ENCODE peak calls at places on chromosome 5, in eight cellular contexts. One of them, this sample, is unnamed.

GRCh38 chr5:72651779-72652178 is 144.6 kb upstream of the ZNF366 start:
- DNase-seq in foreskin fibroblast: peak
- DNase-seq in brain microvascular endothelial cell: no peak
- DNase-seq in kidney epithelial cell: no peak
- DNase-seq in CD8-positive, alpha-beta memory T cell: no peak
- DNase-seq in left lung: no peak
- DNase-seq in ovary: no peak
- DNase-seq in CD8-positive, alpha-beta T cell: no peak
- DNase-seq in this sample: no peak

GRCh38 chr5:14146725-14147124 is 3.6 kb downstream of the TRIO start:
- DNase-seq in foreskin fibroblast: no peak
- DNase-seq in kidney epithelial cell: no peak
- DNase-seq in left lung: no peak
- DNase-seq in brain microvascular endothelial cell: no peak
- DNase-seq in CD8-positive, alpha-beta memory T cell: no peak
- DNase-seq in ovary: no peak
- DNase-seq in CD8-positive, alpha-beta T cell: no peak
- DNase-seq in this sample: no peak

GRCh38 chr5:128084228-128085167 is 932 bp downstream of the SLC12A2 start:
- DNase-seq in CD8-positive, alpha-beta T cell: peak
- DNase-seq in foreskin fibroblast: peak
- DNase-seq in CD8-positive, alpha-beta memory T cell: peak
- DNase-seq in kidney epithelial cell: no peak
- DNase-seq in left lung: peak
- DNase-seq in ovary: peak
- DNase-seq in brain microvascular endothelial cell: no peak
- DNase-seq in this sample: peak

GRCh38 chr5:135263022-135263668 is 135.9 kb downstream of the MACROH2A1 start:
- DNase-seq in foreskin fibroblast: no peak
- DNase-seq in CD8-positive, alpha-beta memory T cell: no peak
- DNase-seq in CD8-positive, alpha-beta T cell: no peak
- DNase-seq in left lung: peak
- DNase-seq in ovary: no peak
- DNase-seq in brain microvascular endothelial cell: no peak
- DNase-seq in kidney epithelial cell: no peak
- DNase-seq in this sample: no peak

GRCh38 chr5:60722416-60722815 is 22.4 kb upstream of the DEPDC1B start:
- DNase-seq in left lung: no peak
- DNase-seq in kidney epithelial cell: no peak
- DNase-seq in CD8-positive, alpha-beta memory T cell: no peak
- DNase-seq in foreskin fibroblast: no peak
- DNase-seq in brain microvascular endothelial cell: no peak
- DNase-seq in ovary: no peak
- DNase-seq in CD8-positive, alpha-beta T cell: no peak
- DNase-seq in this sample: no peak

GRCh38 chr5:167945542-167946384 is 345.7 kb upstream of the WWC1 start:
- DNase-seq in foreskin fibroblast: peak
- DNase-seq in CD8-positive, alpha-beta T cell: no peak
- DNase-seq in ovary: peak
- DNase-seq in CD8-positive, alpha-beta memory T cell: no peak
- DNase-seq in kidney epithelial cell: peak
- DNase-seq in left lung: no peak
- DNase-seq in brain microvascular endothelial cell: peak
- DNase-seq in this sample: peak

GRCh38 chr5:166722939-166723338 is 1568.5 kb upstream of the WWC1 start:
- DNase-seq in CD8-positive, alpha-beta T cell: no peak
- DNase-seq in CD8-positive, alpha-beta memory T cell: no peak
- DNase-seq in ovary: no peak
- DNase-seq in foreskin fibroblast: peak
- DNase-seq in brain microvascular endothelial cell: no peak
- DNase-seq in kidney epithelial cell: peak
- DNase-seq in left lung: no peak
- DNase-seq in this sample: no peak

GRCh38 chr5:54637654-54638053 is 120.1 kb downstream of the SNX18 start:
- DNase-seq in foreskin fibroblast: no peak
- DNase-seq in left lung: no peak
- DNase-seq in ovary: peak
- DNase-seq in CD8-positive, alpha-beta memory T cell: no peak
- DNase-seq in brain microvascular endothelial cell: peak
- DNase-seq in kidney epithelial cell: no peak
- DNase-seq in CD8-positive, alpha-beta T cell: no peak
- DNase-seq in this sample: no peak

GRCh38 chr5:135571210-135571609 is 7.6 kb downstream of the CXCL14 start:
- DNase-seq in kidney epithelial cell: no peak
- DNase-seq in brain microvascular endothelial cell: no peak
- DNase-seq in ovary: no peak
- DNase-seq in foreskin fibroblast: no peak
- DNase-seq in left lung: no peak
- DNase-seq in CD8-positive, alpha-beta memory T cell: no peak
- DNase-seq in CD8-positive, alpha-beta T cell: no peak
- DNase-seq in this sample: no peak

GRCh38 chr5:179271301-179271650 is 74.0 kb downstream of the ADAMTS2 start:
- DNase-seq in kidney epithelial cell: no peak
- DNase-seq in brain microvascular endothelial cell: no peak
- DNase-seq in CD8-positive, alpha-beta T cell: no peak
- DNase-seq in ovary: no peak
- DNase-seq in left lung: peak
- DNase-seq in CD8-positive, alpha-beta memory T cell: peak
- DNase-seq in foreskin fibroblast: no peak
- DNase-seq in this sample: no peak

GRCh38 chr5:167578977-167579700 is 712.3 kb upstream of the WWC1 start:
- DNase-seq in kidney epithelial cell: no peak
- DNase-seq in CD8-positive, alpha-beta T cell: no peak
- DNase-seq in ovary: no peak
- DNase-seq in left lung: no peak
- DNase-seq in foreskin fibroblast: peak
- DNase-seq in brain microvascular endothelial cell: no peak
- DNase-seq in CD8-positive, alpha-beta memory T cell: no peak
- DNase-seq in this sample: no peak

GRCh38 chr5:72035831-72036230 is 71.4 kb upstream of the MAP1B start:
- DNase-seq in brain microvascular endothelial cell: no peak
- DNase-seq in foreskin fibroblast: no peak
- DNase-seq in CD8-positive, alpha-beta memory T cell: no peak
- DNase-seq in CD8-positive, alpha-beta T cell: no peak
- DNase-seq in left lung: no peak
- DNase-seq in ovary: no peak
- DNase-seq in kidney epithelial cell: no peak
- DNase-seq in this sample: no peak

GRCh38 chr5:89613222-89613956 is 730.4 kb upstream of the MEF2C start:
- DNase-seq in left lung: no peak
- DNase-seq in ovary: no peak
- DNase-seq in CD8-positive, alpha-beta memory T cell: no peak
- DNase-seq in kidney epithelial cell: peak
- DNase-seq in brain microvascular endothelial cell: peak
- DNase-seq in foreskin fibroblast: no peak
- DNase-seq in CD8-positive, alpha-beta T cell: no peak
- DNase-seq in this sample: no peak

GRCh38 chr5:137752873-137753226 is 1.3 kb downstream of the HNRNPA0 start:
- DNase-seq in foreskin fibroblast: no peak
- DNase-seq in kidney epithelial cell: no peak
- DNase-seq in brain microvascular endothelial cell: no peak
- DNase-seq in CD8-positive, alpha-beta T cell: peak
- DNase-seq in CD8-positive, alpha-beta memory T cell: peak
- DNase-seq in left lung: no peak
- DNase-seq in ovary: no peak
- DNase-seq in this sample: no peak

GRCh38 chr5:74516217-74516636 is 124.3 kb downstream of the ENC1 start:
- DNase-seq in kidney epithelial cell: peak
- DNase-seq in foreskin fibroblast: peak
- DNase-seq in CD8-positive, alpha-beta memory T cell: no peak
- DNase-seq in brain microvascular endothelial cell: peak
- DNase-seq in ovary: no peak
- DNase-seq in CD8-positive, alpha-beta T cell: no peak
- DNase-seq in left lung: no peak
- DNase-seq in this sample: peak

GRCh38 chr5:111670826-111671492 is 86.0 kb downstream of the NREP start:
- DNase-seq in foreskin fibroblast: peak
- DNase-seq in CD8-positive, alpha-beta T cell: no peak
- DNase-seq in left lung: no peak
- DNase-seq in CD8-positive, alpha-beta memory T cell: no peak
- DNase-seq in kidney epithelial cell: peak
- DNase-seq in ovary: no peak
- DNase-seq in brain microvascular endothelial cell: no peak
- DNase-seq in this sample: no peak

DNA sequence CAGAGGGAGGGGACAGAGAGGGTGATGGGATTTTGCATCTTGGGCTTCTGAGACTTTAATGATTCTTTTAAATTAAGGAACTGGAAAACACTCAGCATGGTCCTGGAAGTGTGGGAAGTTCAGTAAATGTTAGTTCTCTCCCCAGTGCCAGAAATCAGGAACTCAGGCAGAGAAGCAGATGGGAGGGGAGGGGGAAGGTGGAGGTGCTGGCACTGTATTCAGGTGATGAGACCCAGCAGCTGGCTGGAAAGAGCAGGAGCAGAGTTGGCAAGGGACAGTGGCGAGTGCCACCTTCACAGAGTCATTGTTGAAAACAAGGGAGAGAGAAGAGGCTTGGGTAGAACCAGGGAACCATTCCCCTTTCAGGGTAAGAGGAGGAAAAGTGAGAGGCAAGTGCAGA is 46.9 kb downstream of the ARHGAP26 start:
- DNase-seq in ovary: no peak
- DNase-seq in left lung: no peak
- DNase-seq in CD8-positive, alpha-beta memory T cell: no peak
- DNase-seq in foreskin fibroblast: no peak
- DNase-seq in brain microvascular endothelial cell: no peak
- DNase-seq in kidney epithelial cell: no peak
- DNase-seq in CD8-positive, alpha-beta T cell: no peak
- DNase-seq in this sample: no peak
- H3K4me3 ChIP-seq in ovary: no peak
- H3K4me3 ChIP-seq in left lung: no peak
- H3K4me3 ChIP-seq in CD8-positive, alpha-beta memory T cell: no peak
- H3K4me3 ChIP-seq in foreskin fibroblast: no peak
- H3K4me3 ChIP-seq in brain microvascular endothelial cell: no peak
- H3K4me3 ChIP-seq in kidney epithelial cell: no peak
- H3K4me3 ChIP-seq in CD8-positive, alpha-beta T cell: no peak
- H3K4me3 ChIP-seq in this sample: no peak

DNA sequence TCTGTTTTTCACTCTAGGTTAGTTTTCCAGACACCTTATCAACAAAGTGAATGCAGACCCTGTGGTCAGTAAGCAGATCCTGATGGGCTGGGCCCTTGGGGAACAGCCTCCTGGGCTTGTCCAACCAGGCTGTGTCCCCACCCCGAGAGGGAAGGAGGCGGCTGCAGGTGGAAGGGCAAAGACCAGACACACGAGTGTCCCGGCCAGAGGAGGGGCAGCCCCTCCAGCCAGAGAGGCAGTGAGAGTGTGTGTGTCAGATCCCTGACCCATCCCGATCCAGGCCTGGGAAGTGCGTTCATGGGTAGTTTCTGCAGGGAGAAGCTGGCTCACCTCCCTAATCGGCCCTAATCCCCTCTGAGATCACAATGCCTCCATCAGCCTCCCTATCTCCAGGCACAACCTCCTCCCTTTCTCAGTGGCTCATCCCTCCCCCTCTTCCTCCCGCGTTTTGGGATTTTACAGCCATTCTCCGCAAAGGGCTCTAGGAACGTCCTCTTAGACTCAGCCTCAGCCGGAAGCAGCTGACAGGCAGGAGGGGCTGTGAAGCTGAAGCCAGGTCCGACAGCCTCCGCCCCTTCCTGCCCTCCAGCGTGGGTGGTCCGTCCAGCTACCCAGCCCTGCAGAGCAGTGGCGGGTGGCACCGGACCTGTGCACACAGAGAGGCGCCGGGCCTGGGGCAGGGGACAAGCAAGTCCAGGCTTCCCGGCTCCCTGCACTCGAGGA is 9.7 kb downstream of the SLC12A7 start:
- DNase-seq in CD8-positive, alpha-beta T cell: no peak
- DNase-seq in brain microvascular endothelial cell: no peak
- DNase-seq in CD8-positive, alpha-beta memory T cell: no peak
- DNase-seq in foreskin fibroblast: peak
- DNase-seq in kidney epithelial cell: no peak
- DNase-seq in left lung: no peak
- DNase-seq in ovary: no peak
- DNase-seq in this sample: no peak
- H3K4me3 ChIP-seq in CD8-positive, alpha-beta T cell: peak
- H3K4me3 ChIP-seq in brain microvascular endothelial cell: no peak
- H3K4me3 ChIP-seq in CD8-positive, alpha-beta memory T cell: no peak
- H3K4me3 ChIP-seq in foreskin fibroblast: no peak
- H3K4me3 ChIP-seq in kidney epithelial cell: no peak
- H3K4me3 ChIP-seq in left lung: no peak
- H3K4me3 ChIP-seq in ovary: no peak
- H3K4me3 ChIP-seq in this sample: no peak

DNA sequence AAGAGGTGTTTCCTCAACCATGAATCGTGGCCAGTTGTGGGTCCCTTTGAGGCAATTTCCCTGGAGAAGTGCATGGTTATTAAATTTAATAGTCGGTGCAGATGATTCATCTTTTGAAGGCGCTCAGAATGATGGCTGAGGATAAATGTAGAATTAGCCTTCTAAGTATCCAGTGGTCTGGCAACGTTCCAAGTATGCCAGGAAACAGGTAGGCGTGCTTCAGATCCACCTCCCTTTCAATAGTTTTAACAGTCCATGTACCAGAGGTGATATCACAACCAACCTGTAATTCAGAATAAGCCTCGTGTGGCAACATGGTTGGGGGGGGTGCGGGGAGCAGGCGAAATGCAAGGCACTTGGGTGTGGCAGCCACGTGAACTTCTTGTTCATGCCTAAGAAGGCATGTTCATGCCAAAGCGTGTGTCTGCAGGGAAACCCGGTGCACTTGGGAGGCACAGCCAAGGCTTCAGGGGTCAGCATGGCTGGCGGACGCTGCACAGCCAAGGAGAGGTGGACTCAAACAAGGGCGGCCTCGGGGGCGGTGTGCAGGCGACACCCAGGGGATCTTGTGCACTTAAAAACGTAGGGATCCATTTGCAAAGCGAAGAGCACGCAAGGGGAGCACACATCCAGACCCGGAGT is 5.2 kb upstream of the NKD2 start:
- DNase-seq in left lung: peak
- DNase-seq in kidney epithelial cell: peak
- DNase-seq in CD8-positive, alpha-beta memory T cell: peak
- DNase-seq in foreskin fibroblast: no peak
- DNase-seq in brain microvascular endothelial cell: no peak
- DNase-seq in ovary: peak
- DNase-seq in CD8-positive, alpha-beta T cell: peak
- DNase-seq in this sample: no peak
- H3K4me3 ChIP-seq in left lung: no peak
- H3K4me3 ChIP-seq in kidney epithelial cell: no peak
- H3K4me3 ChIP-seq in CD8-positive, alpha-beta memory T cell: no peak
- H3K4me3 ChIP-seq in foreskin fibroblast: no peak
- H3K4me3 ChIP-seq in brain microvascular endothelial cell: no peak
- H3K4me3 ChIP-seq in ovary: no peak
- H3K4me3 ChIP-seq in CD8-positive, alpha-beta T cell: no peak
- H3K4me3 ChIP-seq in this sample: peak

DNA sequence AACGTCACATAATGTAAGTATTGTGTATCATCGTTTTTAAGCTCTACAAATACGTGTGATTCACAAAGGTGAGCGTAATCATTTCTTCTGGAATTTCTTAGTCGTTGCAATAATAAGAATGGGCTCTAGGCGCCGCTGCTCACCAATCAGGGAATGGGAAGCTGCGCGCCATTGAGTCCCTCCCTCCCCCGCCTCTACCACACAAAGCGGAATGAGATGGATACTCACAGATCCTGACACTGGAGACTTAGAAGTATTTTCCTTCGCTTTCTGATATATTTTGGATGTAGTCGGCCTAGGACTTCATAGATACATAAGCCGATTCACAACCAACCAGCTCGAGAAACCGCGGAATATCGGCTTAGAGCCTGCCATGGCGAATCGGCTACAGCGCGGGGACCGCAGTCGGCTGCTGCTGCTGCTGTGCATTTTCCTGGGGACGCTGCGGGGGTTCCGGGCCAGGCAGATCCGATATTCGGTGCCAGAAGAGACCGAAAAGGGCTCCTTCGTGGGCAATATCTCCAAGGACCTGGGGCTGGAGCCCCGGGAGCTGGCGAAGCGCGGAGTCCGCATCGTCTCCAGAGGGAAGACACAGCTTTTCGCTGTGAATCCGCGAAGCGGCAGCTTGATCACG is at the start of gene PCDHGA11:
- DNase-seq in CD8-positive, alpha-beta memory T cell: no peak
- DNase-seq in CD8-positive, alpha-beta T cell: no peak
- DNase-seq in brain microvascular endothelial cell: peak
- DNase-seq in kidney epithelial cell: no peak
- DNase-seq in foreskin fibroblast: peak
- DNase-seq in ovary: no peak
- DNase-seq in left lung: peak
- DNase-seq in this sample: peak
- H3K4me3 ChIP-seq in CD8-positive, alpha-beta memory T cell: peak
- H3K4me3 ChIP-seq in CD8-positive, alpha-beta T cell: no peak
- H3K4me3 ChIP-seq in brain microvascular endothelial cell: peak
- H3K4me3 ChIP-seq in kidney epithelial cell: peak
- H3K4me3 ChIP-seq in foreskin fibroblast: peak
- H3K4me3 ChIP-seq in ovary: no peak
- H3K4me3 ChIP-seq in left lung: peak
- H3K4me3 ChIP-seq in this sample: peak